ENCODE peak calls at places on chromosomes 12 and 14, in seven cellular contexts. One of them, this sample, is unnamed.
A peak's percentile ranks its signal among the peaks of the same experiment; 100 is the strongest.

GRCh38 chr12:123991402-123991951 is 18.5 kb downstream of the ZNF664 start:
- DNase-seq in naive thymus-derived CD4-positive, alpha-beta T cell: no peak
- DNase-seq in MM.1S: no peak
- DNase-seq in NT2/D1: no peak
- DNase-seq in fibroblast of lung: peak; percentile 37
- DNase-seq in upper lobe of right lung: no peak
- DNase-seq in ovary: no peak
- DNase-seq in this sample: no peak

GRCh38 chr14:32003585-32003984 is 73.5 kb upstream of the ARHGAP5 start:
- DNase-seq in naive thymus-derived CD4-positive, alpha-beta T cell: no peak
- DNase-seq in MM.1S: no peak
- DNase-seq in NT2/D1: no peak
- DNase-seq in upper lobe of right lung: no peak
- DNase-seq in fibroblast of lung: no peak
- DNase-seq in ovary: no peak
- DNase-seq in this sample: no peak

GRCh38 chr12:2679068-2679815 is 115.5 kb upstream of the FKBP4 start:
- DNase-seq in ovary: no peak
- DNase-seq in upper lobe of right lung: no peak
- DNase-seq in fibroblast of lung: no peak
- DNase-seq in MM.1S: no peak
- DNase-seq in NT2/D1: no peak
- DNase-seq in naive thymus-derived CD4-positive, alpha-beta T cell: no peak
- DNase-seq in this sample: no peak

GRCh38 chr12:80189241-80189640 is 89.9 kb downstream of the OTOGL start:
- DNase-seq in MM.1S: no peak
- DNase-seq in fibroblast of lung: peak; percentile 93
- DNase-seq in naive thymus-derived CD4-positive, alpha-beta T cell: no peak
- DNase-seq in upper lobe of right lung: no peak
- DNase-seq in ovary: no peak
- DNase-seq in NT2/D1: no peak
- DNase-seq in this sample: no peak

GRCh38 chr12:106107566-106107965 is 31.2 kb downstream of the NUAK1 start:
- DNase-seq in ovary: no peak
- DNase-seq in NT2/D1: no peak
- DNase-seq in MM.1S: no peak
- DNase-seq in upper lobe of right lung: no peak
- DNase-seq in fibroblast of lung: peak; percentile 83
- DNase-seq in naive thymus-derived CD4-positive, alpha-beta T cell: no peak
- DNase-seq in this sample: no peak

GRCh38 chr12:95784886-95785285 is 5.7 kb downstream of the NTN4 start:
- DNase-seq in MM.1S: no peak
- DNase-seq in fibroblast of lung: no peak
- DNase-seq in upper lobe of right lung: no peak
- DNase-seq in NT2/D1: no peak
- DNase-seq in ovary: no peak
- DNase-seq in naive thymus-derived CD4-positive, alpha-beta T cell: no peak
- DNase-seq in this sample: no peak

GRCh38 chr14:73428354-73428824 is 30.0 kb downstream of the NUMB start:
- DNase-seq in upper lobe of right lung: peak; percentile 57
- DNase-seq in NT2/D1: no peak
- DNase-seq in ovary: no peak
- DNase-seq in naive thymus-derived CD4-positive, alpha-beta T cell: no peak
- DNase-seq in fibroblast of lung: no peak
- DNase-seq in MM.1S: no peak
- DNase-seq in this sample: no peak

GRCh38 chr12:103698752-103699540 is 111.9 kb downstream of the STAB2 start:
- DNase-seq in naive thymus-derived CD4-positive, alpha-beta T cell: no peak
- DNase-seq in NT2/D1: no peak
- DNase-seq in MM.1S: no peak
- DNase-seq in ovary: no peak
- DNase-seq in fibroblast of lung: peak; percentile 6
- DNase-seq in upper lobe of right lung: no peak
- DNase-seq in this sample: no peak

GRCh38 chr12:49930515-49931288 is 19.8 kb upstream of the AQP2 start:
- DNase-seq in fibroblast of lung: peak; percentile 72
- DNase-seq in upper lobe of right lung: no peak
- DNase-seq in MM.1S: no peak
- DNase-seq in ovary: no peak
- DNase-seq in naive thymus-derived CD4-positive, alpha-beta T cell: no peak
- DNase-seq in NT2/D1: no peak
- DNase-seq in this sample: no peak

GRCh38 chr12:131203666-131204415 is 250.1 kb downstream of the ADGRD1 start:
- DNase-seq in MM.1S: no peak
- DNase-seq in NT2/D1: no peak
- DNase-seq in upper lobe of right lung: peak; percentile 48
- DNase-seq in naive thymus-derived CD4-positive, alpha-beta T cell: no peak
- DNase-seq in ovary: no peak
- DNase-seq in fibroblast of lung: no peak
- DNase-seq in this sample: no peak

GRCh38 chr14:77007975-77008421 is 20.5 kb downstream of the IRF2BPL start:
- DNase-seq in MM.1S: no peak
- DNase-seq in ovary: no peak
- DNase-seq in upper lobe of right lung: peak; percentile 93
- DNase-seq in fibroblast of lung: no peak
- DNase-seq in naive thymus-derived CD4-positive, alpha-beta T cell: no peak
- DNase-seq in NT2/D1: no peak
- DNase-seq in this sample: no peak

GRCh38 chr14:79552778-79553177 is 658.5 kb downstream of the DIO2 start:
- DNase-seq in MM.1S: no peak
- DNase-seq in fibroblast of lung: peak; percentile 57
- DNase-seq in NT2/D1: peak; percentile 47
- DNase-seq in ovary: no peak
- DNase-seq in naive thymus-derived CD4-positive, alpha-beta T cell: no peak
- DNase-seq in upper lobe of right lung: no peak
- DNase-seq in this sample: no peak

GRCh38 chr12:116053479-116054195 is 223.9 kb downstream of the MED13L start:
- DNase-seq in MM.1S: no peak
- DNase-seq in ovary: peak; percentile 71
- DNase-seq in naive thymus-derived CD4-positive, alpha-beta T cell: no peak
- DNase-seq in fibroblast of lung: peak; percentile 82
- DNase-seq in upper lobe of right lung: no peak
- DNase-seq in NT2/D1: no peak
- DNase-seq in this sample: no peak

GRCh38 chr12:103768467-103769123 is 72.4 kb downstream of the NT5DC3 start:
- DNase-seq in MM.1S: no peak
- DNase-seq in fibroblast of lung: no peak
- DNase-seq in ovary: no peak
- DNase-seq in NT2/D1: no peak
- DNase-seq in upper lobe of right lung: no peak
- DNase-seq in naive thymus-derived CD4-positive, alpha-beta T cell: no peak
- DNase-seq in this sample: no peak

GRCh38 chr12:25056011-25056410 is 107.1 kb upstream of the BCAT1 start:
- DNase-seq in MM.1S: no peak
- DNase-seq in fibroblast of lung: no peak
- DNase-seq in naive thymus-derived CD4-positive, alpha-beta T cell: no peak
- DNase-seq in ovary: no peak
- DNase-seq in upper lobe of right lung: no peak
- DNase-seq in NT2/D1: no peak
- DNase-seq in this sample: no peak

GRCh38 chr14:35406811-35407630 is 2.5 kb upstream of the NFKBIA start:
- DNase-seq in ovary: peak; percentile 49
- DNase-seq in MM.1S: peak; percentile 47
- DNase-seq in fibroblast of lung: peak; percentile 59
- DNase-seq in naive thymus-derived CD4-positive, alpha-beta T cell: no peak
- DNase-seq in NT2/D1: no peak
- DNase-seq in upper lobe of right lung: no peak
- DNase-seq in this sample: no peak

GRCh38 chr14:68440776-68441175 is 352.1 kb downstream of the ZFP36L1 start:
- DNase-seq in naive thymus-derived CD4-positive, alpha-beta T cell: no peak
- DNase-seq in MM.1S: no peak
- DNase-seq in ovary: no peak
- DNase-seq in NT2/D1: no peak
- DNase-seq in fibroblast of lung: peak; percentile 50
- DNase-seq in upper lobe of right lung: no peak
- DNase-seq in this sample: no peak

GRCh38 chr12:46357438-46358324 is 14.9 kb downstream of the SLC38A2 start:
- DNase-seq in fibroblast of lung: peak; percentile 68
- DNase-seq in upper lobe of right lung: no peak
- DNase-seq in NT2/D1: no peak
- DNase-seq in naive thymus-derived CD4-positive, alpha-beta T cell: no peak
- DNase-seq in ovary: no peak
- DNase-seq in MM.1S: no peak
- DNase-seq in this sample: no peak

GRCh38 chr12:42981379-42981778 is 391.8 kb upstream of the PRICKLE1 start:
- DNase-seq in NT2/D1: peak; percentile 27
- DNase-seq in ovary: no peak
- DNase-seq in naive thymus-derived CD4-positive, alpha-beta T cell: no peak
- DNase-seq in MM.1S: no peak
- DNase-seq in upper lobe of right lung: no peak
- DNase-seq in fibroblast of lung: peak; percentile 91
- DNase-seq in this sample: no peak

GRCh38 chr14:21436567-21437062 is 19.3 kb downstream of the CHD8 start:
- DNase-seq in MM.1S: no peak
- DNase-seq in ovary: no peak
- DNase-seq in naive thymus-derived CD4-positive, alpha-beta T cell: no peak
- DNase-seq in NT2/D1: no peak
- DNase-seq in upper lobe of right lung: no peak
- DNase-seq in fibroblast of lung: no peak
- DNase-seq in this sample: no peak

GRCh38 chr14:29220077-29220476 is 453.5 kb downstream of the FOXG1 start:
- DNase-seq in ovary: no peak
- DNase-seq in fibroblast of lung: no peak
- DNase-seq in MM.1S: no peak
- DNase-seq in upper lobe of right lung: no peak
- DNase-seq in naive thymus-derived CD4-positive, alpha-beta T cell: no peak
- DNase-seq in NT2/D1: no peak
- DNase-seq in this sample: no peak

DNA sequence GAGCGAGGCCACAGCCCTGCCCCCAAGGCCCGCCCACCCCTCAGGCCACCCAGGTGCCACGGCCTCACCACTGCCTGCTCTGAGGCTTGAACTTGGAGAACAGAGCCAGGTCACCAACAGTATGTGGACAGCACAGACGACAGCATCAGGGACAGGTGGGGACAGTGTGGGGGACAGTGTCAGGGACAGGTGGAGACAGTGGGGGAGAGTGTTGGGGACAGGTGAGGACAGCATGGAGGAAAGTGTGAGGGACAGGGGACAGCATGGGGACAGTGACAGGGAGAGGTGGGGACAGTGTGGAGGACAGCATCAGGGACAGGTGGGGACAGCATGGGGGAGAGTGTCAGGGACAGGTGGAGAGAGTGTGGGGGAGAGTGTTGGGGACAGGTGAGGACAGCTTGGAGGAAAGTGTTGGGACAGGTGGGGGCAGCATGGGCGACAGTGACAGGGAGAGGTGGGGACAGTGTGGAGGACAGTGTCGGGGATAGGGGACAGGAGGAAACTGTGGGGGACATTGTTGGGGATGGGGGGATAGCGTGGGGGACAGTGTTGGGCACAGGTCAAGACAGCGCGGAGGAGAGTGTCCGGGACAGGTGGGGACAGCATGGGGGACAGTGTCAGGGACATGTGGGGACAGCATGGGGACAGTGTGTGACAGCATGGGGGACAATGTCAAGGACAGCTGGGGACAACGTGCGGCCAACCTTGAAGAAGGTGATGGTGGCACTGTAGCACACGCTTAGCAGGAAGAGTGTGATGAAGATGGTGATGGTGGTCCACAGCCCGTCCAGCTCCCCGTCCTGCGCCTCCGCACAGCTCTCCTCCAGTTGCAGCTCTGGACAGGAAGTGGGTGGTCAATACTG is 114.9 kb downstream of the TMEM121 start:
- DNase-seq in naive thymus-derived CD4-positive, alpha-beta T cell: no peak
- DNase-seq in MM.1S: no peak
- DNase-seq in upper lobe of right lung: no peak
- DNase-seq in fibroblast of lung: no peak
- DNase-seq in NT2/D1: no peak
- DNase-seq in ovary: no peak
- DNase-seq in this sample: no peak
- H3K9me3 ChIP-seq in naive thymus-derived CD4-positive, alpha-beta T cell: no peaks in the 10 kb centered on the region
- H3K9me3 ChIP-seq in MM.1S: no peaks in the 10 kb centered on the region
- H3K9me3 ChIP-seq in upper lobe of right lung: no peaks in the 10 kb centered on the region
- H3K9me3 ChIP-seq in fibroblast of lung: peaks cover 2% of the 10 kb centered on the region
- H3K9me3 ChIP-seq in NT2/D1: no peaks in the 10 kb centered on the region
- H3K9me3 ChIP-seq in ovary: no peaks in the 10 kb centered on the region
- H3K9me3 ChIP-seq in this sample: no peaks in the 10 kb centered on the region

GRCh38 chr12:133124674-133125073 is 5.4 kb downstream of the ZNF891 start:
- DNase-seq in MM.1S: no peak
- DNase-seq in naive thymus-derived CD4-positive, alpha-beta T cell: no peak
- DNase-seq in upper lobe of right lung: no peak
- DNase-seq in ovary: no peak
- DNase-seq in fibroblast of lung: no peak
- DNase-seq in NT2/D1: no peak
- DNase-seq in this sample: no peak

DNA sequence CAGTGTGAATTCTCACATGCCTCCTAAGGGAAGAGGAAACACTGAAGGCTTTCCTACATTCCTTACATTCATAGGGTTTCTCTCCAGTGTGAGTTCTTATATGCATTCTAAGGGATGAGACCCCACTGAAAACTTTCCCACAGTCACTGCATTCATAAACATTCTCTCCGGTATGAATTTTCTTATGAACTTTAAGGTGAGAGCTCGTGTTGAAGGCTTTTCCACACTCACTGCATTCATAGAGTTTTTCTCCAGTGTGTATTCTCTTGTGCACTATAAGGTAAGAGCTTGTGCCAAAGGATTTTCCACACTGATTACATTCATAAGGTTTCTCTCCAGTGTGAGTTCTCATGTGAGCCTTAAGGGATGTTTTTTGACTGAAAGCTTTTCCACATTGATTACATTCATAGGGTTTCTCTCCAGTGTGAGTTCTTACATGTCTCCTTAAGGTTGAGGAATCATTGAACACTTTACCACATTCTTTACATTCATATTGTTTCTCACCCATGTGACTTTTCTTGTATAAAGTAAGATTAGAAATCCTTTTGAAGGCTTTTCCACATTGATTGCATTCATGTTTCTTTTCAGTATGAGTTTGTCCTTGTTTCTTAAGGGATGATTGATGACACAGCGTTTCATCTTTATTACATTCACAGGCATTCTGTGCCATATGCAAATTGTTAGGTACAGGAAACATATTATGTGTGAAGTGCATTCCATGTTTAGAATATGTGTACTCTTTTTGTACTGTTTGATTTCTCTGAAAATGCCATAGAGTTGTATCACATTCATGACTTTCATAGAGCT is 9.5 kb downstream of the ZNF891 start:
- DNase-seq in naive thymus-derived CD4-positive, alpha-beta T cell: no peak
- DNase-seq in fibroblast of lung: no peak
- DNase-seq in ovary: no peak
- DNase-seq in MM.1S: no peak
- DNase-seq in NT2/D1: no peak
- DNase-seq in upper lobe of right lung: no peak
- DNase-seq in this sample: no peak
- H3K9me3 ChIP-seq in naive thymus-derived CD4-positive, alpha-beta T cell: peaks cover 99% of the 10 kb centered on the region
- H3K9me3 ChIP-seq in fibroblast of lung: no peaks in the 10 kb centered on the region
- H3K9me3 ChIP-seq in ovary: peaks cover 79% of the 10 kb centered on the region
- H3K9me3 ChIP-seq in MM.1S: no peaks in the 10 kb centered on the region
- H3K9me3 ChIP-seq in NT2/D1: peaks cover 100% of the 10 kb centered on the region
- H3K9me3 ChIP-seq in upper lobe of right lung: peaks cover 99% of the 10 kb centered on the region
- H3K9me3 ChIP-seq in this sample: peaks cover 81% of the 10 kb centered on the region

GRCh38 chr14:84202486-84202885 is 1327.5 kb upstream of the FLRT2 start:
- DNase-seq in upper lobe of right lung: no peak
- DNase-seq in MM.1S: no peak
- DNase-seq in NT2/D1: no peak
- DNase-seq in fibroblast of lung: peak; percentile 9
- DNase-seq in ovary: no peak
- DNase-seq in naive thymus-derived CD4-positive, alpha-beta T cell: no peak
- DNase-seq in this sample: no peak
- H3K9me3 ChIP-seq in upper lobe of right lung: no peaks in the 10 kb centered on the region
- H3K9me3 ChIP-seq in MM.1S: no peaks in the 10 kb centered on the region
- H3K9me3 ChIP-seq in NT2/D1: no peaks in the 10 kb centered on the region
- H3K9me3 ChIP-seq in fibroblast of lung: no peaks in the 10 kb centered on the region
- H3K9me3 ChIP-seq in ovary: no peaks in the 10 kb centered on the region
- H3K9me3 ChIP-seq in naive thymus-derived CD4-positive, alpha-beta T cell: no peaks in the 10 kb centered on the region
- H3K9me3 ChIP-seq in this sample: no peaks in the 10 kb centered on the region

GRCh38 chr12:99620159-99620479 is 27.4 kb upstream of the GARIN6 start:
- DNase-seq in naive thymus-derived CD4-positive, alpha-beta T cell: no peak
- DNase-seq in NT2/D1: no peak
- DNase-seq in MM.1S: no peak
- DNase-seq in fibroblast of lung: no peak
- DNase-seq in upper lobe of right lung: no peak
- DNase-seq in ovary: no peak
- DNase-seq in this sample: no peak
- H3K9me3 ChIP-seq in naive thymus-derived CD4-positive, alpha-beta T cell: peaks cover 9% of the 10 kb centered on the region
- H3K9me3 ChIP-seq in NT2/D1: peaks cover 22% of the 10 kb centered on the region
- H3K9me3 ChIP-seq in MM.1S: no peaks in the 10 kb centered on the region
- H3K9me3 ChIP-seq in fibroblast of lung: no peaks in the 10 kb centered on the region
- H3K9me3 ChIP-seq in upper lobe of right lung: no peaks in the 10 kb centered on the region
- H3K9me3 ChIP-seq in ovary: peaks cover 3% of the 10 kb centered on the region
- H3K9me3 ChIP-seq in this sample: no peaks in the 10 kb centered on the region